ENCODE peak calls at places on chromosomes 5 and 9, in ten cellular contexts. One of them, this sample, is unnamed.

GRCh38 chr9:14136646-14137370 is 177.1 kb downstream of the NFIB start:
- DNase-seq in mucosa of descending colon: no peak
- DNase-seq in vagina: no peak
- DNase-seq in SK-N-SH: no peak
- DNase-seq in lower leg skin: no peak
- DNase-seq in SJSA1: no peak
- DNase-seq in neural progenitor cell: no peak
- DNase-seq in tibial artery: no peak
- DNase-seq in psoas muscle: no peak
- DNase-seq in colonic mucosa: no peak
- DNase-seq in this sample: no peak

GRCh38 chr9:103183569-103184191 is 188.5 kb downstream of the CYLC2 start:
- DNase-seq in mucosa of descending colon: no peak
- DNase-seq in vagina: no peak
- DNase-seq in SK-N-SH: peak; percentile 42
- DNase-seq in lower leg skin: no peak
- DNase-seq in SJSA1: no peak
- DNase-seq in neural progenitor cell: no peak
- DNase-seq in tibial artery: no peak
- DNase-seq in psoas muscle: no peak
- DNase-seq in colonic mucosa: no peak
- DNase-seq in this sample: no peak

GRCh38 chr5:34020717-34021116 is 12.9 kb upstream of the AMACR start:
- DNase-seq in mucosa of descending colon: no peak
- DNase-seq in vagina: no peak
- DNase-seq in SK-N-SH: no peak
- DNase-seq in lower leg skin: no peak
- DNase-seq in SJSA1: no peak
- DNase-seq in neural progenitor cell: no peak
- DNase-seq in tibial artery: no peak
- DNase-seq in psoas muscle: no peak
- DNase-seq in colonic mucosa: no peak
- DNase-seq in this sample: no peak

GRCh38 chr9:92590386-92590785 is 54.6 kb upstream of the ECM2 start:
- DNase-seq in mucosa of descending colon: no peak
- DNase-seq in vagina: no peak
- DNase-seq in SK-N-SH: no peak
- DNase-seq in lower leg skin: peak; percentile 93
- DNase-seq in SJSA1: no peak
- DNase-seq in neural progenitor cell: no peak
- DNase-seq in tibial artery: peak; percentile 82
- DNase-seq in psoas muscle: peak; percentile 59
- DNase-seq in colonic mucosa: peak; percentile 51
- DNase-seq in this sample: no peak

GRCh38 chr5:95432779-95433178 is 41.6 kb downstream of the FAM81B start:
- DNase-seq in mucosa of descending colon: no peak
- DNase-seq in vagina: no peak
- DNase-seq in SK-N-SH: no peak
- DNase-seq in lower leg skin: no peak
- DNase-seq in SJSA1: no peak
- DNase-seq in neural progenitor cell: no peak
- DNase-seq in tibial artery: no peak
- DNase-seq in psoas muscle: no peak
- DNase-seq in colonic mucosa: no peak
- DNase-seq in this sample: no peak

GRCh38 chr5:82290005-82290404 is 11.9 kb upstream of the RPS23 start:
- DNase-seq in mucosa of descending colon: no peak
- DNase-seq in vagina: no peak
- DNase-seq in SK-N-SH: no peak
- DNase-seq in lower leg skin: no peak
- DNase-seq in SJSA1: no peak
- DNase-seq in neural progenitor cell: no peak
- DNase-seq in tibial artery: no peak
- DNase-seq in psoas muscle: no peak
- DNase-seq in colonic mucosa: no peak
- DNase-seq in this sample: no peak

GRCh38 chr9:13436591-13436990 is 157.1 kb upstream of the MPDZ start:
- DNase-seq in mucosa of descending colon: no peak
- DNase-seq in vagina: no peak
- DNase-seq in SK-N-SH: no peak
- DNase-seq in lower leg skin: no peak
- DNase-seq in SJSA1: no peak
- DNase-seq in neural progenitor cell: no peak
- DNase-seq in tibial artery: no peak
- DNase-seq in psoas muscle: no peak
- DNase-seq in colonic mucosa: no peak
- DNase-seq in this sample: no peak

GRCh38 chr5:179605026-179605833 is 18.2 kb downstream of the HNRNPH1 start:
- DNase-seq in mucosa of descending colon: no peak
- DNase-seq in vagina: no peak
- DNase-seq in SK-N-SH: no peak
- DNase-seq in lower leg skin: no peak
- DNase-seq in SJSA1: no peak
- DNase-seq in neural progenitor cell: no peak
- DNase-seq in tibial artery: peak; percentile 55
- DNase-seq in psoas muscle: no peak
- DNase-seq in colonic mucosa: no peak
- DNase-seq in this sample: no peak

GRCh38 chr5:77138981-77139380 is 51.9 kb upstream of the ZBED3 start:
- DNase-seq in mucosa of descending colon: no peak
- DNase-seq in vagina: no peak
- DNase-seq in SK-N-SH: peak; percentile 13
- DNase-seq in lower leg skin: no peak
- DNase-seq in SJSA1: no peak
- DNase-seq in neural progenitor cell: peak; percentile 16
- DNase-seq in tibial artery: peak; percentile 24
- DNase-seq in psoas muscle: no peak
- DNase-seq in colonic mucosa: no peak
- DNase-seq in this sample: peak; percentile 16

GRCh38 chr5:35470866-35471265 is 146.8 kb upstream of the SPEF2 start:
- DNase-seq in mucosa of descending colon: no peak
- DNase-seq in vagina: no peak
- DNase-seq in SK-N-SH: no peak
- DNase-seq in lower leg skin: no peak
- DNase-seq in SJSA1: no peak
- DNase-seq in neural progenitor cell: no peak
- DNase-seq in tibial artery: no peak
- DNase-seq in psoas muscle: no peak
- DNase-seq in colonic mucosa: no peak
- DNase-seq in this sample: peak; percentile 9

GRCh38 chr5:121937762-121938161 is 24.0 kb upstream of the SRFBP1 start:
- DNase-seq in mucosa of descending colon: no peak
- DNase-seq in vagina: no peak
- DNase-seq in SK-N-SH: peak; percentile 20
- DNase-seq in lower leg skin: no peak
- DNase-seq in SJSA1: no peak
- DNase-seq in neural progenitor cell: no peak
- DNase-seq in tibial artery: no peak
- DNase-seq in psoas muscle: no peak
- DNase-seq in colonic mucosa: no peak
- DNase-seq in this sample: no peak

GRCh38 chr5:171623107-171623506 is 162.5 kb upstream of the SMIM23 start:
- DNase-seq in mucosa of descending colon: no peak
- DNase-seq in vagina: no peak
- DNase-seq in SK-N-SH: no peak
- DNase-seq in lower leg skin: no peak
- DNase-seq in SJSA1: no peak
- DNase-seq in neural progenitor cell: no peak
- DNase-seq in tibial artery: no peak
- DNase-seq in psoas muscle: no peak
- DNase-seq in colonic mucosa: no peak
- DNase-seq in this sample: no peak

GRCh38 chr5:171622010-171622409 is 163.6 kb upstream of the SMIM23 start:
- DNase-seq in mucosa of descending colon: no peak
- DNase-seq in vagina: no peak
- DNase-seq in SK-N-SH: peak; percentile 57
- DNase-seq in lower leg skin: peak; percentile 84
- DNase-seq in SJSA1: no peak
- DNase-seq in neural progenitor cell: no peak
- DNase-seq in tibial artery: no peak
- DNase-seq in psoas muscle: no peak
- DNase-seq in colonic mucosa: no peak
- DNase-seq in this sample: no peak

GRCh38 chr5:171624396-171624795 is 161.2 kb upstream of the SMIM23 start:
- DNase-seq in mucosa of descending colon: no peak
- DNase-seq in vagina: no peak
- DNase-seq in SK-N-SH: no peak
- DNase-seq in lower leg skin: peak; percentile 14
- DNase-seq in SJSA1: no peak
- DNase-seq in neural progenitor cell: no peak
- DNase-seq in tibial artery: no peak
- DNase-seq in psoas muscle: no peak
- DNase-seq in colonic mucosa: no peak
- DNase-seq in this sample: no peak

GRCh38 chr5:171625646-171626045 is 160.0 kb upstream of the SMIM23 start:
- DNase-seq in mucosa of descending colon: no peak
- DNase-seq in vagina: no peak
- DNase-seq in SK-N-SH: no peak
- DNase-seq in lower leg skin: peak; percentile 67
- DNase-seq in SJSA1: no peak
- DNase-seq in neural progenitor cell: no peak
- DNase-seq in tibial artery: no peak
- DNase-seq in psoas muscle: no peak
- DNase-seq in colonic mucosa: no peak
- DNase-seq in this sample: no peak

DNA sequence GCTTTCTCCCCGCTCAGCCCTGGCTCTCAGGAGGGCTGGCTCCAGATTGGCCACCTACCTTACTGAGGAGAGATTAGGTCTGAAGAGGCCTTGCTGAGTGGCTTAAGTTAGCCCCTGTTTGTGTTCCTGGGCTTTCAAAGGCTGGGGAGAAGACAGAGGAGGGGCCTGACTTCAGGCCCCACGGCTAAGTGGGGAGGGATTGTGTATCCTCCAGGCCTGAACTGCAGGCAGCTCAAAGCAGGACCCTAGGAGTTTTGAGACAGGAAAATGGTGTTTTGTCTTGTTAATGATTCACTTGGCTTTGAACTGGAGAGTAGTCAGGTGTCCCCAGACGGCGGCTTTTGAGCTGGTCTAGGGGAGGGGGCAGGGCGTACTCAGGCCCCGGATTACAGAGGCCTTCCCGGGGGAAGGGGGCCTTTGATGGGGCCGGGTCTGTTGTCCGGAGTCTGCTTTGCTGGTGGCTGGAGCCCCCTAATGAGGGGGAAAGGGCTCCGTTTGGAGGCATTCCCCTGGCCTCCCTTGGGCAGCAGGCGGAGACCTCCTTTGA is 162.0 kb upstream of the SMIM23 start:
- DNase-seq in mucosa of descending colon: no peak
- DNase-seq in vagina: no peak
- DNase-seq in SK-N-SH: no peak
- DNase-seq in lower leg skin: peak; percentile 49
- DNase-seq in SJSA1: no peak
- DNase-seq in neural progenitor cell: peak; percentile 79
- DNase-seq in tibial artery: no peak
- DNase-seq in psoas muscle: no peak
- DNase-seq in colonic mucosa: no peak
- DNase-seq in this sample: no peak
- H3K4me3 ChIP-seq in mucosa of descending colon: no peak overlapping the region
- H3K4me3 ChIP-seq in vagina: no peak overlapping the region
- H3K4me3 ChIP-seq in SK-N-SH: no peak overlapping the region
- H3K4me3 ChIP-seq in lower leg skin: no peak overlapping the region
- H3K4me3 ChIP-seq in SJSA1: no peak overlapping the region
- H3K4me3 ChIP-seq in neural progenitor cell: no peak overlapping the region
- H3K4me3 ChIP-seq in tibial artery: no peak overlapping the region
- H3K4me3 ChIP-seq in psoas muscle: no peak overlapping the region
- H3K4me3 ChIP-seq in colonic mucosa: no peak overlapping the region
- H3K4me3 ChIP-seq in this sample: no peak overlapping the region

DNA sequence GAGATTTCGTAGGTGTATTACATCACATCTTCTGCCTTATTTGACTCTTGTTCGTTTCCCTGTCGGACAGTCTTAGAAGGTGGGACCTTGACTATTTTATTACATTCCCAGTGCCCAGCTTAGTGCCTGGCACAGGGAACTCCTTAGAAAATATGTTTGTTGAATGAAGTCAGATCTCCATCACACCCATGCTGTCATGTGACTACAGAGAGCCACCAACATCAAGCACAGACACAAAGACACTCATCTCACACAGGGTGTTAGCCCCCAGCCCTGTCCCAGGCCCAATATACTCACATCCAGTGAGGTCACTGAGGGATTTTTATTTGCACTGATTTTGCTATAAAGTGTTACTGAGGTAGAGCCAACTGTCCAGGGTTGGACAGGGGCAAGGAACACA is 692 bp upstream of the SRA1 start:
- DNase-seq in mucosa of descending colon: no peak
- DNase-seq in vagina: no peak
- DNase-seq in SK-N-SH: no peak
- DNase-seq in lower leg skin: no peak
- DNase-seq in SJSA1: no peak
- DNase-seq in neural progenitor cell: no peak
- DNase-seq in tibial artery: no peak
- DNase-seq in psoas muscle: no peak
- DNase-seq in colonic mucosa: no peak
- DNase-seq in this sample: no peak
- H3K4me3 ChIP-seq in mucosa of descending colon: no peak overlapping the region
- H3K4me3 ChIP-seq in vagina: no peak overlapping the region
- H3K4me3 ChIP-seq in SK-N-SH: peak overlapping the region; percentile 85
- H3K4me3 ChIP-seq in lower leg skin: no peak overlapping the region
- H3K4me3 ChIP-seq in SJSA1: peak overlapping the region; percentile 78
- H3K4me3 ChIP-seq in neural progenitor cell: peak overlapping the region; percentile 84
- H3K4me3 ChIP-seq in tibial artery: no peak overlapping the region
- H3K4me3 ChIP-seq in psoas muscle: peak overlapping the region; percentile 86
- H3K4me3 ChIP-seq in colonic mucosa: no peak overlapping the region
- H3K4me3 ChIP-seq in this sample: no peak overlapping the region

GRCh38 chr5:100890514-100891008 is 12.5 kb downstream of the ST8SIA4 start:
- DNase-seq in mucosa of descending colon: no peak
- DNase-seq in vagina: no peak
- DNase-seq in SK-N-SH: no peak
- DNase-seq in lower leg skin: no peak
- DNase-seq in SJSA1: no peak
- DNase-seq in neural progenitor cell: no peak
- DNase-seq in tibial artery: no peak
- DNase-seq in psoas muscle: no peak
- DNase-seq in colonic mucosa: no peak
- DNase-seq in this sample: no peak
- H3K4me3 ChIP-seq in mucosa of descending colon: no peak overlapping the region
- H3K4me3 ChIP-seq in vagina: peak overlapping the region; percentile 15
- H3K4me3 ChIP-seq in SK-N-SH: no peak overlapping the region
- H3K4me3 ChIP-seq in lower leg skin: no peak overlapping the region
- H3K4me3 ChIP-seq in SJSA1: no peak overlapping the region
- H3K4me3 ChIP-seq in neural progenitor cell: no peak overlapping the region
- H3K4me3 ChIP-seq in tibial artery: no peak overlapping the region
- H3K4me3 ChIP-seq in psoas muscle: peak overlapping the region; percentile 47
- H3K4me3 ChIP-seq in colonic mucosa: no peak overlapping the region
- H3K4me3 ChIP-seq in this sample: no peak overlapping the region

DNA sequence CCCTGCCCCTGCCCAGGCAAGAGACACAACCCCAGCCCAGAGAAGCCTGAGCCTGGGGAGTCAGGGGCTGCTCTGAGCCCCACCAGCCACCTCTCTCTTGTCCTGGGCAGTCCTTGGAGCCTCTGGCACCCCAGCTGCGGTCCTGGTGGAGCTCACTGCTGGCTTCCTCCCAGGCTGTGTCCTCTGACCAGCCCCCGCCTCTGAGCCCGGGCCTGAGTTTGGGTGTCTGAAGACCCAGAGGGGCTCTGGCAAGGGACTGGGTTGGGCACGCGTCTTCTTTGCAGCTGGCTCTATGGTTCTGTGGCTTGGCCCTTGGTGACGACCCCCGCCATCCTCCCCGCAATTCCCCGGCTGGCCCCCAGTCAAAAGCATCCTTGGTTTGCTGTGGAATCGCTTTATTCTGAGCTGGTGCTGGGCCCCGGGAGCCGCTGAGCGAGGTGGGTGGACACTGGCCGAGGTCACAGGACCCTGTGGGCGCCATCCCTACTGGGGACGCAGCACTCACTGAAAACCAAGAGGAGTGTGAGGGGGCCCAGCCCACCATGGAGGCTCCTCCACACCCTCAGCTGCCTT is 985 bp upstream of the LCN10 start:
- DNase-seq in mucosa of descending colon: no peak
- DNase-seq in vagina: no peak
- DNase-seq in SK-N-SH: no peak
- DNase-seq in lower leg skin: no peak
- DNase-seq in SJSA1: no peak
- DNase-seq in neural progenitor cell: peak; percentile 1
- DNase-seq in tibial artery: no peak
- DNase-seq in psoas muscle: no peak
- DNase-seq in colonic mucosa: no peak
- DNase-seq in this sample: no peak
- H3K4me3 ChIP-seq in mucosa of descending colon: no peak overlapping the region
- H3K4me3 ChIP-seq in vagina: no peak overlapping the region
- H3K4me3 ChIP-seq in SK-N-SH: no peak overlapping the region
- H3K4me3 ChIP-seq in lower leg skin: no peak overlapping the region
- H3K4me3 ChIP-seq in SJSA1: no peak overlapping the region
- H3K4me3 ChIP-seq in neural progenitor cell: no peak overlapping the region
- H3K4me3 ChIP-seq in tibial artery: no peak overlapping the region
- H3K4me3 ChIP-seq in psoas muscle: no peak overlapping the region
- H3K4me3 ChIP-seq in colonic mucosa: no peak overlapping the region
- H3K4me3 ChIP-seq in this sample: no peak overlapping the region

This sample was measured in kidney epithelial cell.